ENCODE peak calls at places on chromosomes 3 and 15, in seven cellular contexts. One of them, this sample, is unnamed.

GRCh38 chr3:49799761-49800160 is at the start of gene CDHR4:
- DNase-seq in thoracic aorta: no peak
- DNase-seq in pancreas: no peak
- DNase-seq in HL-60: no peak
- DNase-seq in WERI-Rb-1: no peak
- DNase-seq in heart right ventricle: no peak
- DNase-seq in AG04450: no peak
- DNase-seq in this sample: peak

GRCh38 chr15:52037889-52038505 is 19.0 kb downstream of the MAPK6 start:
- DNase-seq in HL-60: no peak
- DNase-seq in WERI-Rb-1: no peak
- DNase-seq in heart right ventricle: no peak
- DNase-seq in AG04450: no peak
- DNase-seq in thoracic aorta: no peak
- DNase-seq in pancreas: no peak
- DNase-seq in this sample: no peak

GRCh38 chr15:60091150-60091549 is 87.0 kb downstream of the FOXB1 start:
- DNase-seq in heart right ventricle: no peak
- DNase-seq in AG04450: peak
- DNase-seq in WERI-Rb-1: no peak
- DNase-seq in thoracic aorta: no peak
- DNase-seq in pancreas: no peak
- DNase-seq in HL-60: no peak
- DNase-seq in this sample: no peak

GRCh38 chr3:59899068-59899467 is 849.2 kb upstream of the CFAP20DC start:
- DNase-seq in pancreas: no peak
- DNase-seq in HL-60: no peak
- DNase-seq in heart right ventricle: no peak
- DNase-seq in WERI-Rb-1: no peak
- DNase-seq in AG04450: no peak
- DNase-seq in thoracic aorta: no peak
- DNase-seq in this sample: peak

GRCh38 chr15:40992825-40993224 is 39.6 kb downstream of the CHAC1 start:
- DNase-seq in AG04450: no peak
- DNase-seq in pancreas: no peak
- DNase-seq in HL-60: no peak
- DNase-seq in WERI-Rb-1: no peak
- DNase-seq in heart right ventricle: no peak
- DNase-seq in thoracic aorta: no peak
- DNase-seq in this sample: no peak

GRCh38 chr3:31227152-31227581 is 305.6 kb upstream of the STT3B start:
- DNase-seq in WERI-Rb-1: no peak
- DNase-seq in heart right ventricle: no peak
- DNase-seq in HL-60: peak
- DNase-seq in thoracic aorta: no peak
- DNase-seq in AG04450: no peak
- DNase-seq in pancreas: no peak
- DNase-seq in this sample: no peak

GRCh38 chr3:58690490-58690889 is 23.9 kb upstream of the FAM3D start:
- DNase-seq in heart right ventricle: no peak
- DNase-seq in WERI-Rb-1: no peak
- DNase-seq in pancreas: no peak
- DNase-seq in AG04450: no peak
- DNase-seq in HL-60: no peak
- DNase-seq in thoracic aorta: no peak
- DNase-seq in this sample: no peak

GRCh38 chr3:197525706-197526105 is 30.1 kb downstream of the BDH1 start:
- DNase-seq in thoracic aorta: no peak
- DNase-seq in AG04450: no peak
- DNase-seq in pancreas: no peak
- DNase-seq in heart right ventricle: no peak
- DNase-seq in WERI-Rb-1: no peak
- DNase-seq in HL-60: no peak
- DNase-seq in this sample: no peak

GRCh38 chr15:85614059-85614458 is 180.7 kb downstream of the KLHL25 start:
- DNase-seq in thoracic aorta: no peak
- DNase-seq in AG04450: no peak
- DNase-seq in HL-60: no peak
- DNase-seq in heart right ventricle: no peak
- DNase-seq in pancreas: no peak
- DNase-seq in WERI-Rb-1: no peak
- DNase-seq in this sample: no peak

GRCh38 chr3:50648297-50648696 is 26.4 kb upstream of the DOCK3 start:
- DNase-seq in HL-60: no peak
- DNase-seq in pancreas: no peak
- DNase-seq in WERI-Rb-1: peak
- DNase-seq in thoracic aorta: no peak
- DNase-seq in AG04450: no peak
- DNase-seq in heart right ventricle: no peak
- DNase-seq in this sample: no peak

GRCh38 chr3:159634414-159634813 is 354.2 kb upstream of the IL12A start:
- DNase-seq in HL-60: no peak
- DNase-seq in pancreas: no peak
- DNase-seq in heart right ventricle: no peak
- DNase-seq in thoracic aorta: no peak
- DNase-seq in WERI-Rb-1: no peak
- DNase-seq in AG04450: no peak
- DNase-seq in this sample: no peak

GRCh38 chr15:67307156-67307555 is 52.6 kb downstream of the IQCH start:
- DNase-seq in WERI-Rb-1: no peak
- DNase-seq in heart right ventricle: no peak
- DNase-seq in pancreas: no peak
- DNase-seq in AG04450: no peak
- DNase-seq in thoracic aorta: no peak
- DNase-seq in HL-60: no peak
- DNase-seq in this sample: no peak

GRCh38 chr15:36608166-36608565 is 28.7 kb downstream of the CDIN1 start:
- DNase-seq in HL-60: no peak
- DNase-seq in heart right ventricle: no peak
- DNase-seq in AG04450: no peak
- DNase-seq in thoracic aorta: no peak
- DNase-seq in pancreas: no peak
- DNase-seq in WERI-Rb-1: no peak
- DNase-seq in this sample: no peak

GRCh38 chr15:32649336-32649735 is 7.8 kb downstream of the SCG5 start:
- DNase-seq in heart right ventricle: no peak
- DNase-seq in AG04450: no peak
- DNase-seq in pancreas: no peak
- DNase-seq in thoracic aorta: no peak
- DNase-seq in WERI-Rb-1: no peak
- DNase-seq in HL-60: no peak
- DNase-seq in this sample: no peak

GRCh38 chr3:113329757-113330156 is 111.5 kb downstream of the CFAP44 start:
- DNase-seq in pancreas: no peak
- DNase-seq in heart right ventricle: no peak
- DNase-seq in thoracic aorta: no peak
- DNase-seq in AG04450: no peak
- DNase-seq in WERI-Rb-1: no peak
- DNase-seq in HL-60: no peak
- DNase-seq in this sample: no peak

GRCh38 chr15:71314956-71315537 is 199.8 kb downstream of the THSD4 start:
- DNase-seq in heart right ventricle: no peak
- DNase-seq in pancreas: no peak
- DNase-seq in thoracic aorta: no peak
- DNase-seq in HL-60: no peak
- DNase-seq in WERI-Rb-1: no peak
- DNase-seq in AG04450: no peak
- DNase-seq in this sample: no peak

GRCh38 chr3:71057526-71057894 is 526.0 kb downstream of the FOXP1 start:
- DNase-seq in WERI-Rb-1: no peak
- DNase-seq in heart right ventricle: no peak
- DNase-seq in thoracic aorta: no peak
- DNase-seq in pancreas: no peak
- DNase-seq in AG04450: no peak
- DNase-seq in HL-60: no peak
- DNase-seq in this sample: no peak

GRCh38 chr3:126781889-126782491 is 78.0 kb downstream of the CHCHD6 start:
- DNase-seq in pancreas: no peak
- DNase-seq in WERI-Rb-1: no peak
- DNase-seq in AG04450: peak
- DNase-seq in HL-60: no peak
- DNase-seq in thoracic aorta: no peak
- DNase-seq in heart right ventricle: peak
- DNase-seq in this sample: no peak

GRCh38 chr15:30872341-30872748 is 31.4 kb upstream of the FAN1 start:
- DNase-seq in AG04450: no peak
- DNase-seq in WERI-Rb-1: no peak
- DNase-seq in thoracic aorta: no peak
- DNase-seq in pancreas: no peak
- DNase-seq in HL-60: no peak
- DNase-seq in heart right ventricle: no peak
- DNase-seq in this sample: no peak

GRCh38 chr15:71790081-71790480 is 20.3 kb upstream of the NR2E3 start:
- DNase-seq in pancreas: no peak
- DNase-seq in AG04450: no peak
- DNase-seq in thoracic aorta: no peak
- DNase-seq in heart right ventricle: no peak
- DNase-seq in WERI-Rb-1: no peak
- DNase-seq in HL-60: no peak
- DNase-seq in this sample: no peak

GRCh38 chr3:119235151-119235550 is 5.5 kb downstream of the B4GALT4 start:
- DNase-seq in WERI-Rb-1: no peak
- DNase-seq in thoracic aorta: no peak
- DNase-seq in AG04450: no peak
- DNase-seq in HL-60: no peak
- DNase-seq in pancreas: no peak
- DNase-seq in heart right ventricle: no peak
- DNase-seq in this sample: no peak

GRCh38 chr15:90301901-90302300 is 36.4 kb downstream of the NGRN start:
- DNase-seq in heart right ventricle: no peak
- DNase-seq in pancreas: no peak
- DNase-seq in thoracic aorta: no peak
- DNase-seq in WERI-Rb-1: no peak
- DNase-seq in AG04450: no peak
- DNase-seq in HL-60: no peak
- DNase-seq in this sample: no peak

GRCh38 chr15:90307661-90308060 is 42.2 kb downstream of the NGRN start:
- DNase-seq in WERI-Rb-1: no peak
- DNase-seq in pancreas: no peak
- DNase-seq in thoracic aorta: no peak
- DNase-seq in AG04450: no peak
- DNase-seq in heart right ventricle: no peak
- DNase-seq in HL-60: no peak
- DNase-seq in this sample: no peak

GRCh38 chr15:90309050-90309449 is 43.0 kb upstream of the ZNF774 start:
- DNase-seq in heart right ventricle: no peak
- DNase-seq in AG04450: no peak
- DNase-seq in thoracic aorta: no peak
- DNase-seq in WERI-Rb-1: no peak
- DNase-seq in HL-60: no peak
- DNase-seq in pancreas: no peak
- DNase-seq in this sample: no peak

GRCh38 chr15:90305932-90306331 is 40.5 kb downstream of the NGRN start:
- DNase-seq in pancreas: no peak
- DNase-seq in WERI-Rb-1: no peak
- DNase-seq in AG04450: no peak
- DNase-seq in heart right ventricle: no peak
- DNase-seq in thoracic aorta: no peak
- DNase-seq in HL-60: no peak
- DNase-seq in this sample: no peak

GRCh38 chr15:90306560-90306959 is 41.1 kb downstream of the NGRN start:
- DNase-seq in AG04450: no peak
- DNase-seq in heart right ventricle: no peak
- DNase-seq in thoracic aorta: no peak
- DNase-seq in HL-60: no peak
- DNase-seq in pancreas: no peak
- DNase-seq in WERI-Rb-1: no peak
- DNase-seq in this sample: no peak
- H3K4me3 ChIP-seq in AG04450: no peak
- H3K4me3 ChIP-seq in heart right ventricle: no peak
- H3K4me3 ChIP-seq in thoracic aorta: no peak
- H3K4me3 ChIP-seq in HL-60: no peak
- H3K4me3 ChIP-seq in pancreas: no peak
- H3K4me3 ChIP-seq in WERI-Rb-1: no peak
- H3K4me3 ChIP-seq in this sample: no peak

DNA sequence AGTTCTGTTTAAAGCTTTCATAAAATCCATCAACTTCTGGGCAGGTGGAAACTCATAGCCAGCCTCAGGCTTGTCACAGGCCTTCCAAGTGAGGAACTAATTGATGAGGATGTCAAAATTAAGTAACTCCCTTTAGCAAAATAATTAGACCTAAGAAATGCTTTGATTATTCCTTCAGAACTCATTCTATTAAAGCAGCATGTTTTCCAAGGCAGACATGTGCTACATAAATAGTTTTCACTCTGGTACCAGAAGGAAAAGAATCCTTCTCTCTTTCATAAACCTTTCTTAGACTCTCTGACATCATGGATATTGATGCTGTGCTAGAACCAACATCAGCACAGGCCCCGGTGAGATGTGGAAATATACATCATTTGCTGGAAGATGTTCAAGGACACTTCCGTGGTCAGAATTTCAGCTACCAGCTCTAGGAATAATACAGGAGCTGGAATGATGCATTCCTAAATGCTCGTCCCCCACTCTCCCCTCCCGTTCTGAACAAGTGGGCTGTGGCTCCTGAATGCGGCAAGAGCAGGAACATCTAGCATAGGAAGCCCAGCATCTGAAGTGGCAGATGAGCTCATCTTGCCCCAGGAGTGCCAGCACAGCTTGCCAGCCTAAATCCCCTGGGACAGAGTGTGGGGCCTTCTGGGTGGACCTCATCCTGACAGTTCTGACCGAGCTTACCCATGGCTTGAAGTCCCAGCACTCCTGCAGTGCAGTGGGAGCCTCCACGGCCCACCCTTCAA is 82.4 kb downstream of the WWTR1 start:
- DNase-seq in AG04450: no peak
- DNase-seq in heart right ventricle: peak
- DNase-seq in thoracic aorta: peak
- DNase-seq in WERI-Rb-1: no peak
- DNase-seq in HL-60: no peak
- DNase-seq in pancreas: no peak
- DNase-seq in this sample: peak
- H3K27ac ChIP-seq in AG04450: peak
- H3K27ac ChIP-seq in heart right ventricle: peak
- H3K27ac ChIP-seq in thoracic aorta: peak
- H3K27ac ChIP-seq in WERI-Rb-1: no peak
- H3K27ac ChIP-seq in HL-60: no peak
- H3K27ac ChIP-seq in pancreas: no peak
- H3K27ac ChIP-seq in this sample: peak

DNA sequence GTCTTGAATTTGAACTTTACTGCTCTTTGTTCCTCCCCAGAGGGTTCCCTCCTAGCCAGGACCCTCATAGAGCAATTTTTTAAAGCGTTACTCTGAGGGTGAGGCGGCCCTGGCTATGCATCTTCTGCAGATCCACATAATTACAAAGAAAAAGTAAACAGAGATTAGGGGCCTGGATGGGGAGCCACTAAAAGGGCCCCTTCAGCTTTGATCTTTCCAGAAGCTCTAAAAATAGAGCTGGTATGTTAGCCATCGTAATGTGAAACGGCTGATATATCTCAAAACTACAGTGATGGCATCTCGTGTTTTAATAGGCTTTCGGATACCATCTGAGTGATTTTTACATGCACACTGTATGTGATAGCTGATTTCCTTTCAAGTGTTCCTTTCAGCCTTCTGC is 108.1 kb downstream of the ATG7 start:
- DNase-seq in pancreas: no peak
- DNase-seq in thoracic aorta: no peak
- DNase-seq in WERI-Rb-1: no peak
- DNase-seq in heart right ventricle: no peak
- DNase-seq in HL-60: no peak
- DNase-seq in AG04450: no peak
- DNase-seq in this sample: no peak
- H3K4me3 ChIP-seq in pancreas: peak
- H3K4me3 ChIP-seq in thoracic aorta: peak
- H3K4me3 ChIP-seq in WERI-Rb-1: no peak
- H3K4me3 ChIP-seq in heart right ventricle: no peak
- H3K4me3 ChIP-seq in HL-60: no peak
- H3K4me3 ChIP-seq in AG04450: no peak
- H3K4me3 ChIP-seq in this sample: no peak

GRCh38 chr3:37991109-37991508 is 523 bp downstream of the VILL start:
- DNase-seq in thoracic aorta: no peak
- DNase-seq in heart right ventricle: no peak
- DNase-seq in AG04450: no peak
- DNase-seq in HL-60: no peak
- DNase-seq in WERI-Rb-1: no peak
- DNase-seq in pancreas: no peak
- DNase-seq in this sample: no peak
- H3K27ac ChIP-seq in thoracic aorta: no peak
- H3K27ac ChIP-seq in heart right ventricle: no peak
- H3K27ac ChIP-seq in AG04450: no peak
- H3K27ac ChIP-seq in HL-60: no peak
- H3K27ac ChIP-seq in WERI-Rb-1: no peak
- H3K27ac ChIP-seq in pancreas: no peak
- H3K27ac ChIP-seq in this sample: no peak